ENCODE peak calls at places on chromosomes 13 and 19, in seven cellular contexts. One of them, this sample, is unnamed.

GRCh38 chr19:45439569-45440258 is 16.0 kb upstream of the ERCC1 start:
- DNase-seq in left ventricle myocardium inferior: peak
- DNase-seq in GM13976: peak
- DNase-seq in naive B cell: peak
- DNase-seq in testis: peak
- DNase-seq in osteocyte: peak
- DNase-seq in ACHN: peak
- DNase-seq in this sample: peak

GRCh38 chr13:109497917-109498316 is 288.5 kb downstream of the IRS2 start:
- DNase-seq in osteocyte: no peak
- DNase-seq in naive B cell: no peak
- DNase-seq in GM13976: no peak
- DNase-seq in ACHN: no peak
- DNase-seq in left ventricle myocardium inferior: no peak
- DNase-seq in testis: no peak
- DNase-seq in this sample: no peak

GRCh38 chr19:3586707-3587346 is 1.5 kb downstream of the GIPC3 start:
- DNase-seq in testis: no peak
- DNase-seq in GM13976: no peak
- DNase-seq in left ventricle myocardium inferior: no peak
- DNase-seq in osteocyte: no peak
- DNase-seq in naive B cell: no peak
- DNase-seq in ACHN: no peak
- DNase-seq in this sample: peak

GRCh38 chr13:109764474-109765292 is 21.7 kb downstream of the IRS2 start:
- DNase-seq in osteocyte: no peak
- DNase-seq in ACHN: no peak
- DNase-seq in naive B cell: no peak
- DNase-seq in left ventricle myocardium inferior: no peak
- DNase-seq in testis: no peak
- DNase-seq in GM13976: no peak
- DNase-seq in this sample: no peak

GRCh38 chr13:28413999-28414398 is 80.9 kb downstream of the FLT1 start:
- DNase-seq in ACHN: no peak
- DNase-seq in GM13976: no peak
- DNase-seq in osteocyte: no peak
- DNase-seq in left ventricle myocardium inferior: no peak
- DNase-seq in naive B cell: no peak
- DNase-seq in testis: no peak
- DNase-seq in this sample: no peak

GRCh38 chr13:27770809-27771208 is 21.5 kb upstream of the GSX1 start:
- DNase-seq in left ventricle myocardium inferior: no peak
- DNase-seq in naive B cell: no peak
- DNase-seq in osteocyte: no peak
- DNase-seq in GM13976: peak
- DNase-seq in ACHN: peak
- DNase-seq in testis: no peak
- DNase-seq in this sample: peak

GRCh38 chr13:110661256-110661655 is 44.7 kb downstream of the CARS2 start:
- DNase-seq in GM13976: no peak
- DNase-seq in ACHN: no peak
- DNase-seq in testis: no peak
- DNase-seq in naive B cell: no peak
- DNase-seq in osteocyte: no peak
- DNase-seq in left ventricle myocardium inferior: no peak
- DNase-seq in this sample: no peak

GRCh38 chr19:56508282-56508778 is 675 bp downstream of the ZNF471 start:
- DNase-seq in naive B cell: peak
- DNase-seq in testis: no peak
- DNase-seq in osteocyte: no peak
- DNase-seq in ACHN: no peak
- DNase-seq in left ventricle myocardium inferior: no peak
- DNase-seq in GM13976: peak
- DNase-seq in this sample: no peak

GRCh38 chr19:38209671-38210457 is 14.2 kb downstream of the DPF1 start:
- DNase-seq in osteocyte: no peak
- DNase-seq in left ventricle myocardium inferior: peak
- DNase-seq in naive B cell: no peak
- DNase-seq in GM13976: no peak
- DNase-seq in ACHN: no peak
- DNase-seq in testis: peak
- DNase-seq in this sample: no peak

GRCh38 chr19:36113895-36114762 is 546 bp downstream of the POLR2I start:
- DNase-seq in GM13976: peak
- DNase-seq in naive B cell: no peak
- DNase-seq in osteocyte: no peak
- DNase-seq in ACHN: peak
- DNase-seq in left ventricle myocardium inferior: no peak
- DNase-seq in testis: peak
- DNase-seq in this sample: peak

GRCh38 chr19:43773725-43774102 is 7.1 kb downstream of the KCNN4 start:
- DNase-seq in naive B cell: no peak
- DNase-seq in GM13976: no peak
- DNase-seq in testis: no peak
- DNase-seq in left ventricle myocardium inferior: no peak
- DNase-seq in ACHN: no peak
- DNase-seq in osteocyte: no peak
- DNase-seq in this sample: no peak

GRCh38 chr13:24135674-24136300 is 24.7 kb upstream of the SPATA13 start:
- DNase-seq in naive B cell: no peak
- DNase-seq in left ventricle myocardium inferior: no peak
- DNase-seq in GM13976: no peak
- DNase-seq in osteocyte: no peak
- DNase-seq in testis: no peak
- DNase-seq in ACHN: no peak
- DNase-seq in this sample: no peak

GRCh38 chr19:42919757-42920079 is 2.0 kb upstream of the PSG6 start:
- DNase-seq in naive B cell: no peak
- DNase-seq in ACHN: no peak
- DNase-seq in testis: no peak
- DNase-seq in left ventricle myocardium inferior: no peak
- DNase-seq in osteocyte: peak
- DNase-seq in GM13976: no peak
- DNase-seq in this sample: no peak

GRCh38 chr19:1267441-1268391 is 1.4 kb upstream of the CIRBP start:
- DNase-seq in naive B cell: no peak
- DNase-seq in testis: no peak
- DNase-seq in GM13976: no peak
- DNase-seq in ACHN: no peak
- DNase-seq in osteocyte: no peak
- DNase-seq in left ventricle myocardium inferior: no peak
- DNase-seq in this sample: no peak

GRCh38 chr19:10421240-10421948 is 1.1 kb downstream of the PDE4A start:
- DNase-seq in naive B cell: no peak
- DNase-seq in GM13976: peak
- DNase-seq in testis: no peak
- DNase-seq in left ventricle myocardium inferior: no peak
- DNase-seq in ACHN: no peak
- DNase-seq in osteocyte: no peak
- DNase-seq in this sample: peak

GRCh38 chr19:14577885-14578427 is 4.9 kb upstream of the CLEC17A start:
- DNase-seq in osteocyte: no peak
- DNase-seq in left ventricle myocardium inferior: no peak
- DNase-seq in ACHN: no peak
- DNase-seq in GM13976: no peak
- DNase-seq in testis: no peak
- DNase-seq in naive B cell: peak
- DNase-seq in this sample: no peak

GRCh38 chr13:35672611-35673010 is 196.1 kb upstream of the MAB21L1 start:
- DNase-seq in osteocyte: no peak
- DNase-seq in testis: no peak
- DNase-seq in GM13976: no peak
- DNase-seq in left ventricle myocardium inferior: no peak
- DNase-seq in naive B cell: no peak
- DNase-seq in ACHN: no peak
- DNase-seq in this sample: no peak